ENCODE peak calls at places on chromosomes 16 and 17, in five cellular contexts. K is lower lobe of right lung, D is PC-3, O is hepatocyte, C is ovary. I is an unnamed sample.
A peak's percentile ranks its signal among the peaks of the same experiment; 100 is the strongest.

GRCh38 chr16:4321286-4322120 is 5.6 kb downstream of the GLIS2 start:
- DNase-seq in C (peak; percentile 44), K (no peak), O (no peak), D (no peak), I (no peak)

GRCh38 chr16:51834131-51834530 is 683.1 kb upstream of the SALL1 start:
- DNase-seq in D (no peak), K (no peak), C (no peak), O (no peak), I (no peak)

GRCh38 chr16:68798398-68798797 is 44.9 kb upstream of the TANGO6 start:
- DNase-seq in O (no peak), D (no peak), K (no peak), C (no peak), I (no peak)

GRCh38 chr17:37430051-37430591 is 23.4 kb downstream of the TADA2A start:
- DNase-seq in D (no peak), O (no peak), C (no peak), K (no peak), I (no peak)

GRCh38 chr16:4517812-4518211 is 20.8 kb downstream of the CDIP1 start:
- DNase-seq in C (no peak), O (peak; percentile 56), K (no peak), D (peak; percentile 22), I (no peak)

GRCh38 chr17:15463363-15463762 is 4.1 kb downstream of the CDRT4 start:
- DNase-seq in O (peak; percentile 44), C (peak; percentile 62), K (no peak), D (peak; percentile 75), I (no peak)

GRCh38 chr16:84095466-84095865 is 21.3 kb downstream of the MBTPS1 start:
- DNase-seq in O (no peak), C (no peak), D (no peak), K (no peak), I (no peak)

GRCh38 chr17:82315703-82316358 is 1.6 kb downstream of the CD7 start:
- DNase-seq in O (no peak), D (no peak), K (no peak), C (no peak), I (no peak)

GRCh38 chr16:85279402-85279801 is 167.1 kb upstream of the CIBAR2 start:
- DNase-seq in K (no peak), C (no peak), D (no peak), O (no peak), I (no peak)

GRCh38 chr16:26976913-26977312 is 89.8 kb upstream of the C16orf82 start:
- DNase-seq in O (no peak), D (no peak), K (no peak), C (no peak), I (no peak)

GRCh38 chr16:50244504-50245416 is 21.6 kb upstream of the ADCY7 start:
- DNase-seq in K (no peak), C (peak; percentile 87), O (no peak), D (peak; percentile 59), I (no peak)

GRCh38 chr17:47009759-47010594 is 30.9 kb upstream of the RPRML start:
- DNase-seq in K (no peak), C (no peak), D (peak; percentile 21), O (no peak), I (no peak)

GRCh38 chr17:9244066-9245052 is 223.0 kb downstream of the NTN1 start:
- DNase-seq in K (no peak), D (no peak), C (peak; percentile 70), O (no peak), I (no peak)

GRCh38 chr17:921161-921560 is 58.4 kb downstream of the NXN start:
- DNase-seq in O (no peak), C (no peak), K (no peak), D (peak; percentile 51), I (no peak)

GRCh38 chr16:85051067-85051709 is 23.6 kb downstream of the KIAA0513 start:
- DNase-seq in D (no peak), K (no peak), O (no peak), C (no peak), I (no peak)

GRCh38 chr17:78358538-78359215 is 1.2 kb downstream of the SOCS3 start:
- DNase-seq in O (no peak), K (peak; percentile 60), C (no peak), D (no peak), I (no peak)

GRCh38 chr16:27951752-27952151 is 111.8 kb downstream of the GSG1L start:
- DNase-seq in O (no peak), C (no peak), K (no peak), D (no peak), I (no peak)

GRCh38 chr16:86378831-86379504 is 131.4 kb upstream of the FOXF1 start:
- DNase-seq in D (no peak), C (no peak), K (no peak), O (no peak), I (no peak)

GRCh38 chr16:85673529-85674417 is 15.0 kb downstream of the GINS2 start:
- DNase-seq in K (peak; percentile 74), C (peak; percentile 85), O (no peak), D (no peak), I (no peak)

GRCh38 chr17:48725005-48725293 is 2.0 kb downstream of the PRAC2 start:
- DNase-seq in D (peak; percentile 57), C (no peak), O (no peak), K (no peak), I (no peak)

GRCh38 chr17:8019665-8020064 is 17.2 kb downstream of the GUCY2D start:
- DNase-seq in C (no peak), D (peak; percentile 56), O (no peak), K (peak; percentile 67), I (no peak)

GRCh38 chr16:10981697-10982216 is 37.4 kb downstream of the CLEC16A start:
- DNase-seq in O (no peak), C (no peak), K (no peak), D (peak; percentile 33), I (no peak)

GRCh38 chr16:4373909-4374742 is 2.5 kb downstream of the VASN start:
- DNase-seq in D (peak; percentile 48), O (peak; percentile 87), K (peak; percentile 79), C (peak; percentile 97), I (peak; percentile 94)

GRCh38 chr16:21186326-21186691 is 25.1 kb downstream of the ZP2 start:
- DNase-seq in C (no peak), D (no peak), O (no peak), K (no peak), I (no peak)

GRCh38 chr17:79165296-79165695 is 90.7 kb downstream of the ENGASE start:
- DNase-seq in D (no peak), K (no peak), O (no peak), C (no peak), I (no peak)

GRCh38 chr17:74566132-74566753 is 1.1 kb downstream of the CD300H start:
- DNase-seq in C (peak; percentile 47), O (peak; percentile 61), D (peak; percentile 64), K (no peak), I (no peak)

GRCh38 chr17:7887038-7887481 is 1.5 kb upstream of the CHD3 start:
- DNase-seq in K (no peak), O (no peak), D (no peak), C (no peak), I (no peak)

GRCh38 chr16:50948268-50948667 is 202.8 kb downstream of the SALL1 start:
- DNase-seq in K (no peak), D (no peak), O (no peak), C (no peak), I (no peak)

GRCh38 chr16:31090540-31090939 is 1.8 kb upstream of the PRSS53 start:
- DNase-seq in D (no peak), K (no peak), C (no peak), O (peak; percentile 8), I (no peak)

GRCh38 chr17:48181653-48182052 is 74.1 kb downstream of the SNX11 start:
- DNase-seq in K (no peak), D (peak; percentile 69), C (no peak), O (peak; percentile 21), I (no peak)

GRCh38 chr16:30407794-30408534 is 558 bp downstream of the ZNF771 start:
- DNase-seq in K (no peak), O (no peak), D (no peak), C (no peak), I (no peak)

GRCh38 chr17:2040942-2041560 is 771 bp upstream of the OVCA2 start:
- DNase-seq in D (no peak), C (no peak), O (no peak), K (no peak), I (no peak)

GRCh38 chr16:2752850-2753522 is 548 bp downstream of the SRRM2 start:
- DNase-seq in C (peak; percentile 95), D (peak; percentile 67), O (peak; percentile 94), K (peak; percentile 88), I (no peak)

DNA sequence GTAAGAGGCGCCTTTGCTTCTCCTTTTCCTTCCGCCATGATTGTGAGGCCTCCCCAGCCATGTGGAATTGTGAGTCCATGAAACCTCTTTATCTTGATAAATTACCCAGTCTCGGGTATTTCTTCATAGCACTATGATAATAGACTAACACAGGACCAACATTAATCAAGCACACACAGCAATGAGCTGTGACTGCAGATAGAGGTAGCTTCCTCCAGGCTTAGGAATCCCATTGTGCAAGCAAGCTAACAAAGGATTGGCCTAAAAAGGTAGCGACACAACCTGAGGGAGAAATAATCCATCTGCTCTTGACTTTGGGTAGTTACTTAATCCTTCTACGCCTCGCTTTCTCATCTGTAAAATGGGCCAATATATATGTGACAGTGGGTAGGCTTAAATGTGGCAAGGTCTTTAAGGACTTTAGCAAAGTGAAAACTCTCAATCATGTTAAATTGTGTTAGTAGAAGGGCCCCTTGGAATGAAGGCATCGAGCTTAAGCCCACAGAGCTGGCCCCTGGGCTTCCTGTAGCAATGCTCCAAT is 393.6 kb downstream of the SOX9 start:
- DNase-seq in K (no peak), C (no peak), O (no peak), D (no peak), I (no peak)
- H3K4me1 ChIP-seq in K (peaks cover 15% of the 10 kb centered on the region), C (peaks cover 4% of the 10 kb centered on the region), O (peaks cover 43% of the 10 kb centered on the region), D (peaks cover 41% of the 10 kb centered on the region), I (no peaks in the 10 kb centered on the region)

GRCh38 chr17:17491546-17491988 is 4.6 kb downstream of the RASD1 start:
- DNase-seq in O (no peak), D (no peak), C (no peak), K (no peak), I (no peak)
- H3K27ac ChIP-seq in O (no peak overlapping the region), D (no peak overlapping the region), C (no peak overlapping the region), K (no peak overlapping the region), I (no peak overlapping the region)

GRCh38 chr17:19538095-19539039 is 4.7 kb downstream of the SLC47A1 start:
- DNase-seq in D (no peak), K (peak; percentile 78), O (peak; percentile 70), C (no peak), I (no peak)
- TF ChIP-seq CTCF in D (no peak), K (no peak), O (no peak), C (no peak), I (no peak)

GRCh38 chr16:88790312-88791150 is 5.5 kb upstream of the PIEZO1 start:
- DNase-seq in C (peak; percentile 34), O (no peak), K (peak; percentile 83), D (no peak), I (no peak)
- H3K4me1 ChIP-seq in C (no peaks in the 10 kb centered on the region), O (no peaks in the 10 kb centered on the region), K (peaks cover 43% of the 10 kb centered on the region), D (no peaks in the 10 kb centered on the region), I (peaks cover 3% of the 10 kb centered on the region)

I was measured in ascending aorta.